ENCODE peak calls at places on chromosome 13, in six cellular contexts. W, O, S, R, T and C are unnamed samples.

GRCh38 chr13:93140912-93141311 is 85.7 kb upstream of the GPC6 start:
- DNase-seq in O (no peak), W (no peak), T (no peak), S (no peak), R (no peak), C (no peak)

GRCh38 chr13:31859546-31859945 is 120.2 kb downstream of the RXFP2 start:
- DNase-seq in R (no peak), W (no peak), S (no peak), O (no peak), T (no peak), C (no peak)

GRCh38 chr13:95503662-95504061 is 48.9 kb upstream of the CLDN10 start:
- DNase-seq in S (no peak), T (no peak), O (no peak), R (no peak), W (no peak), C (no peak)

GRCh38 chr13:38705351-38705750 is 18.5 kb downstream of the FREM2 start:
- DNase-seq in W (no peak), R (no peak), T (no peak), O (no peak), S (no peak), C (no peak)

GRCh38 chr13:61727714-61728275 is 312.1 kb upstream of the PCDH20 start:
- DNase-seq in O (no peak), W (no peak), T (no peak), R (no peak), S (no peak), C (no peak)

GRCh38 chr13:30905932-30906383 is at the start of gene MEDAG:
- DNase-seq in R (no peak), S (no peak), W (no peak), O (no peak), T (no peak), C (peak)

GRCh38 chr13:97460004-97460756 is 26.2 kb downstream of the RAP2A start:
- DNase-seq in O (no peak), W (no peak), R (no peak), T (no peak), S (peak), C (no peak)

GRCh38 chr13:64579331-64579730 is 2650.8 kb downstream of the PCDH9 start:
- DNase-seq in S (no peak), O (no peak), T (no peak), R (no peak), W (no peak), C (no peak)

GRCh38 chr13:30898721-30899188 is 7.3 kb upstream of the MEDAG start:
- DNase-seq in S (no peak), O (peak), T (no peak), W (no peak), R (no peak), C (no peak)

GRCh38 chr13:75447493-75447892 is 34.5 kb downstream of the TBC1D4 start:
- DNase-seq in T (no peak), R (no peak), W (peak), O (no peak), S (no peak), C (no peak)

GRCh38 chr13:64900039-64900438 is 2330.1 kb downstream of the PCDH9 start:
- DNase-seq in S (no peak), O (no peak), T (no peak), W (no peak), R (no peak), C (no peak)

GRCh38 chr13:23628765-23629565 is 58.8 kb downstream of the TNFRSF19 start:
- DNase-seq in T (no peak), S (no peak), W (no peak), R (no peak), O (no peak), C (no peak)

GRCh38 chr13:36945078-36945477 is 25.0 kb upstream of the SMAD9 start:
- DNase-seq in O (no peak), S (no peak), R (no peak), W (no peak), T (no peak), C (no peak)

GRCh38 chr13:100182894-100183490 is 94.1 kb downstream of the PCCA start:
- DNase-seq in S (no peak), W (no peak), R (no peak), O (peak), T (no peak), C (no peak)

GRCh38 chr13:26518433-26519084 is 38.9 kb upstream of the WASF3 start:
- DNase-seq in R (no peak), T (no peak), S (no peak), W (no peak), O (no peak), C (no peak)

GRCh38 chr13:26515721-26516120 is 41.8 kb upstream of the WASF3 start:
- DNase-seq in S (no peak), R (no peak), O (no peak), W (no peak), T (no peak), C (no peak)

GRCh38 chr13:26523007-26523406 is 34.5 kb upstream of the WASF3 start:
- DNase-seq in W (no peak), T (no peak), S (no peak), R (no peak), O (no peak), C (no peak)

GRCh38 chr13:26513931-26514330 is 43.6 kb upstream of the WASF3 start:
- DNase-seq in W (no peak), S (no peak), O (no peak), R (no peak), T (no peak), C (no peak)

GRCh38 chr13:26517931-26518330 is 39.6 kb upstream of the WASF3 start:
- DNase-seq in T (no peak), R (no peak), O (no peak), S (no peak), W (no peak), C (no peak)
- TF ChIP-seq ATF3 in T (no peak), R (no peak), O (no peak), S (no peak), W (no peak), C (no peak)

GRCh38 chr13:102597029-102598015 is 536 bp downstream of the TPP2 start:
- DNase-seq in T (no peak), O (no peak), W (peak), S (no peak), R (no peak), C (no peak)
- TF ChIP-seq ATF3 in T (no peak), O (no peak), W (no peak), S (no peak), R (no peak), C (no peak)

DNA sequence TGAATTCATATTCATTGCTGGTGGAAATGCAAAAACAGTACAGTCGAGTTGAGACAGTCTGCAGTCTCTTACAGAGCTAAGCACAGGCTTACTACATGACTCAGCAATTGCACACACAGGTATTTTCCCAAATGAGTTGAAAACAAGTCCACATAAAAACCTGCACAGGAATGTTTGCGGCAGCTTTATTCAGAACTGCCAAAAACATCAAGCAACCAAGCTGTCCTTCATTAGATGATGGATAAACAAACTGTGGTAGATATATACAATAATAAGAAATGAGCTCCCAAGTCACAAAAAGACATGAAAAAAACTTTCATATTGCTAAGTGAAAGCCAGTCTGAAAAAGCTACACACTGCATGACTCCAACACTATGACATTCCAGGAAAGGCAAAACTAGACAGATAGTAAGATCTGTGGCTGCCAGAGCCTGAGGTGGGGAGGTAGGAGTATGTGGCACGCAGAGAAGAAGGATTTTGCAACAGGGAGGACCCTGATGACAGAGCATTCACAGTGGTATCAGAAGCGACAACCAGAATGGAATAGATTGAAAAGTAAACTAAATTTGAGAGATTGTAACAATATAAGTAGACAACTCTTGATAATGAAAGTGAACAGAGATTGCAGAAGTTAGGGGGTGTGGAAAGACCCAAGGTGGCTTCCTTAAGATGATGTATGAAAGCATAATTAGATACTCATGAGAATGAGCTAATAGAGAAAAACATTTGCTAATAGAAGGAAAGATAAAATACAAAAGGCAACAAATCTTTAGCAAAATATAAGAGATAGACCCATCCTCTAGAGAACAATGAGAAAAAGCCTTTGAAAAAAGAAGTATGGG is 52.7 kb downstream of the TSC22D1 start:
- DNase-seq in O (peak), W (peak), S (peak), T (peak), R (no peak), C (no peak)
- TF ChIP-seq ATF3 in O (no peak), W (no peak), S (no peak), T (no peak), R (no peak), C (no peak)

GRCh38 chr13:40666058-40666904 is at the start of gene FOXO1:
- DNase-seq in R (no peak), W (peak), T (peak), O (peak), S (no peak), C (peak)
- TF ChIP-seq ATF3 in R (no peak), W (no peak), T (no peak), O (peak), S (no peak), C (no peak)

GRCh38 chr13:84648069-84648640 is 765.9 kb upstream of the SLITRK1 start:
- DNase-seq in O (no peak), S (no peak), W (no peak), T (no peak), R (no peak), C (no peak)
- TF ChIP-seq ATF3 in O (no peak), S (no peak), W (no peak), T (no peak), R (no peak), C (no peak)

GRCh38 chr13:46668906-46669525 is 116.0 kb downstream of the LRCH1 start:
- DNase-seq in W (no peak), T (no peak), O (no peak), R (no peak), S (no peak), C (no peak)

GRCh38 chr13:46676378-46676725 is 120.6 kb downstream of the ESD start:
- DNase-seq in R (no peak), W (no peak), S (no peak), T (no peak), O (no peak), C (no peak)

GRCh38 chr13:46668302-46668720 is 115.3 kb downstream of the LRCH1 start:
- DNase-seq in O (no peak), R (no peak), S (no peak), T (no peak), W (no peak), C (no peak)

GRCh38 chr13:46675016-46675415 is 121.9 kb downstream of the ESD start:
- DNase-seq in W (no peak), S (no peak), R (no peak), O (no peak), T (no peak), C (no peak)

GRCh38 chr13:46672338-46673090 is 119.5 kb downstream of the LRCH1 start:
- DNase-seq in R (no peak), W (no peak), S (no peak), T (no peak), O (no peak), C (no peak)
- TF ChIP-seq ATF3 in R (no peak), W (no peak), S (no peak), T (no peak), O (no peak), C (no peak)

GRCh38 chr13:106851251-106851650 is 283.3 kb upstream of the ARGLU1 start:
- DNase-seq in W (peak), T (no peak), S (no peak), O (no peak), R (no peak), C (no peak)

GRCh38 chr13:106846571-106846970 is 278.6 kb upstream of the ARGLU1 start:
- DNase-seq in T (no peak), O (no peak), S (no peak), R (no peak), W (no peak), C (no peak)

GRCh38 chr13:106847049-106847448 is 279.1 kb upstream of the ARGLU1 start:
- DNase-seq in R (no peak), S (no peak), W (no peak), O (no peak), T (no peak), C (no peak)
- TF ChIP-seq ATF3 in R (no peak), S (no peak), W (no peak), O (no peak), T (no peak), C (no peak)

DNA sequence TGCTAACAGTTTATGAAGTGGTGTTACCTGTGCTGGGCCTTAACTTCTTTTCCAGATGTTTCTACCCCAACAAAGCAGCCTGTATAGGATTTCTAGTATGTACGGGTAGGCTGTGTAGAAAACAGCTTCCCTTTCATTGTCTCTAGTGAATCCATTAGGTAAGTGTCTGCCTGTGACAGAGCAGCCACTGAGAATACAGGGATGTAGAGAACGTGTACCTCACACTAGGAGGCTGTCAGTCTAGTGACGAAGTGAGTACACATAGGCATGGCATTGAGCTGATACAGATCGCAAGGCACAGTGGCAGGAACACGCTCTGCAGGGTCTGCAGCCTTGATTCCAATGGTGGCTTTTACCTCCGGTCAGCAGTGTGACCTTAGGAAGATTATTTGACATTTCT is 117.7 kb downstream of the SHISA2 start:
- DNase-seq in T (no peak), W (no peak), S (no peak), R (no peak), O (no peak), C (no peak)
- TF ChIP-seq ATF3 in T (no peak), W (no peak), S (no peak), R (no peak), O (no peak), C (no peak)

DNA sequence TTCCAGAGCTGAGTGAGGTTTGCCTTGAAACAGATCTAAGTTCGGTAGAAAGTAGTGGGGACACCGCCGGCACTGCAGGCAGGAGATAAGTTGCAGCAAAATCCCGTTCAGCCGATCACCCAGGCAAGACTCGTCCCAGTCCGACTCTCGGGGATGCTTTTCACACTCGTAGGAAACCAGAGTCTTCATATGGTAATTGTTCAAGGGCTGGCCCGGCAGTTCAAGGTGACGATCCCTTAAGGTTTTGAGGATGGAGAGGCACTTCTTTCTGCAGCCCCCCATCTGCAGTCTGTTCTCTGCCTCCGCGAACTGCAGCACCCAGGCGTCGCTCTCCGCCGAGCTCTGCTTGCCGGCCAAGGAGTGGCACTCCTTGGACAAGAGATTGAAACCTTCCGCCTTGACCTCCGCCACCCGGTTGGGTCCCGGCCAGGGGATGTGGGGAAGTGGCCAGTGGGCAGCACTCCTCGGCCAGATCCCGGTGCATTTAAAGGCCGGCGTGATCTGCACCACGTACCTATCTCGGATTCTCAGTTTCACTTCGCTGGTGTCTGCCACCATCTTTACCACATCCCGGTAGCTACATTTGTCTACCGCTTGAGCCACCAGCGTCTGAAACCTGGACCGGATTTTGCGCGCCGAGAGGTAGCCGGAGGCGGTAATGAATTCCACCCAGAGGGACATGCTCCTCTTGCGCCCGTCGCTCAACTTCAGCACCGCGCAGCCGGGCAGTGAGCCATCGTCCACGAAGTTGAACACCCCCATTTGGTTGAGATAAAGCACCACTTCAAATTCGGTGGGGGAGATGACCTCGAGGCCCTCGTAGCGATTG is 1.1 kb downstream of the MAB21L1 start:
- DNase-seq in S (no peak), W (no peak), T (no peak), R (no peak), O (no peak), C (peak)
- TF ChIP-seq ATF3 in S (no peak), W (no peak), T (no peak), R (no peak), O (no peak), C (no peak)

DNA sequence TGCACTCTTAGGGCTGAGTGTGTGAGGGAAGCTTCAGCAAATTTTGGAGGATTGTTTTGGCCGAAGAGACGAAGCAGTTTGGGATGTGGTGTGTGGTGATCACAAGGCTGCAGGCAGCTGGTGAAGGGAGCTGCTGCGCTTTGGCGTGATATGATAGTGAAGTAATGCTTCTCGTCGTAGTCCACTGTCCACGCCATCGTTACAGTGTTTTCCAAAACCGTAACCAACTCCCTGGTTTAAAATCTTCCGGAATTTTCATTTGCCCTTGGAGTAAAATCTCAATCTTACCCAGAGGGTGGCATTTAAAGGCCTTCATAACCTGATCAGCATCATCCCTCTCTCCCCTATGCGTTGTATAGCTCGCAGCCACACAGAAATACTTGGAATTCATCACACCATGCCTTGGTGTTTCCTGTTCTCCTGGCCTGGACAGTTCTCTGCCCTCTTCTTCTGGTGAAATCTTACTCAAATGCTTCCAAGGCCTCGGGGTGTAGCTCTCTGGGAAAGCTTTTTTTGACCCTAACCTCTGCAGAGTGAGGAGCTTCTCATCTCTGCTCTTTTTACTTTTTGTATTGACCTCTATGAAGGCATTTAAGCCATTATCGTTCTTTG is 776 bp downstream of the MPHOSPH8 start:
- DNase-seq in O (peak), T (no peak), W (peak), S (no peak), R (no peak), C (no peak)
- TF ChIP-seq ATF3 in O (no peak), T (no peak), W (no peak), S (no peak), R (no peak), C (no peak)